ENCODE peak calls at places on chromosomes 6 and 20, in seven cellular contexts. F is CD8-positive, alpha-beta memory T cell; H is iris pigment epithelial cell; S is GM06990; M is RWPE1; N is A549; G is iPS-NIHi11. A is an unnamed sample.

GRCh38 chr20:33689973-33690372 is 3.8 kb upstream of the E2F1 start:
- DNase-seq in H (peak), F (peak), G (no peak), S (no peak), M (no peak), N (no peak), A (no peak)

GRCh38 chr6:113953346-113953745 is 17.6 kb downstream of the HDAC2 start:
- DNase-seq in H (peak), G (no peak), N (no peak), M (no peak), S (no peak), F (no peak), A (no peak)

GRCh38 chr20:56570832-56571231 is 37.8 kb downstream of the FAM209B start:
- DNase-seq in M (no peak), G (no peak), S (no peak), F (no peak), H (no peak), N (no peak), A (no peak)

GRCh38 chr6:100538086-100538485 is 73.4 kb upstream of the SIM1 start:
- DNase-seq in G (no peak), M (no peak), S (no peak), N (no peak), H (peak), F (no peak), A (no peak)

GRCh38 chr6:91276315-91276714 is 689.4 kb upstream of the MAP3K7 start:
- DNase-seq in H (no peak), N (peak), G (peak), F (no peak), S (no peak), M (peak), A (peak)

GRCh38 chr20:19129976-19130612 is 82.3 kb upstream of the SLC24A3 start:
- DNase-seq in H (no peak), N (no peak), G (no peak), S (no peak), M (no peak), F (no peak), A (no peak)

GRCh38 chr6:95091823-95092436 is 485.4 kb upstream of the MANEA start:
- DNase-seq in M (peak), S (no peak), H (peak), F (no peak), G (peak), N (peak), A (peak)

GRCh38 chr20:43691928-43692524 is 25.1 kb downstream of the MYBL2 start:
- DNase-seq in S (no peak), F (peak), H (peak), N (peak), M (peak), G (peak), A (peak)

GRCh38 chr20:50569864-50570836 is 60.0 kb downstream of the PTPN1 start:
- DNase-seq in N (peak), H (peak), F (peak), G (peak), S (peak), M (no peak), A (no peak)

GRCh38 chr6:7161253-7161623 is 53.5 kb downstream of the RREB1 start:
- DNase-seq in G (no peak), F (no peak), M (no peak), S (no peak), N (no peak), H (no peak), A (no peak)

GRCh38 chr20:53847843-53848185 is 222.6 kb downstream of the BCAS1 start:
- DNase-seq in G (no peak), F (no peak), M (no peak), S (no peak), N (no peak), H (no peak), A (no peak)

GRCh38 chr6:108947114-108947854 is 99.1 kb downstream of the ARMC2 start:
- DNase-seq in H (peak), S (no peak), M (peak), N (peak), G (no peak), F (no peak), A (peak)

GRCh38 chr6:431986-432385 is 40.4 kb downstream of the IRF4 start:
- DNase-seq in M (no peak), H (peak), S (no peak), N (no peak), F (no peak), G (no peak), A (no peak)

GRCh38 chr20:64151634-64152530 is 12.4 kb upstream of the MYT1 start:
- DNase-seq in H (peak), M (peak), N (no peak), F (no peak), S (no peak), G (no peak), A (no peak)

GRCh38 chr6:150702675-150703074 is 103.0 kb downstream of the PLEKHG1 start:
- DNase-seq in G (no peak), F (no peak), S (no peak), N (no peak), H (no peak), M (no peak), A (no peak)

GRCh38 chr20:44688053-44688625 is 27.0 kb upstream of the CCN5 start:
- DNase-seq in F (no peak), H (no peak), N (no peak), S (no peak), G (no peak), M (no peak), A (no peak)

GRCh38 chr20:9280654-9281053 is 211.8 kb downstream of the PLCB4 start:
- DNase-seq in H (peak), M (no peak), N (no peak), F (no peak), G (no peak), S (no peak), A (no peak)

GRCh38 chr6:43105538-43106218 is 29.6 kb downstream of the PTK7 start:
- DNase-seq in N (no peak), S (no peak), M (no peak), G (no peak), F (no peak), H (no peak), A (no peak)

GRCh38 chr6:34200340-34200971 is 36.2 kb upstream of the HMGA1 start:
- DNase-seq in F (no peak), G (no peak), M (no peak), S (no peak), H (no peak), N (peak), A (no peak)

GRCh38 chr20:48040491-48040890 is 255.2 kb upstream of the SULF2 start:
- DNase-seq in G (no peak), F (no peak), S (no peak), M (no peak), N (no peak), H (no peak), A (no peak)

A was measured in HuH-7.